ENCODE peak calls at places on chromosomes 11 and 22, in seven cellular contexts. One of them, this sample, is unnamed.
A peak's percentile ranks its signal among the peaks of the same experiment; 100 is the strongest.

GRCh38 chr22:31291716-31292644 is at the start of gene PIK3IP1:
- DNase-seq in cardiac muscle cell: peak; percentile 89
- DNase-seq in pancreas: peak; percentile 86
- DNase-seq in HepG2: peak; percentile 77
- DNase-seq in psoas muscle: peak; percentile 93
- DNase-seq in H1: peak; percentile 86
- DNase-seq in fibroblast of mammary gland: peak; percentile 87
- DNase-seq in this sample: peak; percentile 86

GRCh38 chr11:2102132-2102882 is 36.9 kb downstream of the IGF2 start:
- DNase-seq in cardiac muscle cell: no peak
- DNase-seq in pancreas: no peak
- DNase-seq in HepG2: peak; percentile 71
- DNase-seq in psoas muscle: peak; percentile 49
- DNase-seq in H1: no peak
- DNase-seq in fibroblast of mammary gland: no peak
- DNase-seq in this sample: no peak

GRCh38 chr11:94283678-94284077 is 20.7 kb upstream of the IZUMO1R start:
- DNase-seq in cardiac muscle cell: no peak
- DNase-seq in pancreas: no peak
- DNase-seq in HepG2: no peak
- DNase-seq in psoas muscle: no peak
- DNase-seq in H1: no peak
- DNase-seq in fibroblast of mammary gland: no peak
- DNase-seq in this sample: no peak

GRCh38 chr11:6736495-6737121 is 35.2 kb downstream of the OR2AG2 start:
- DNase-seq in cardiac muscle cell: no peak
- DNase-seq in pancreas: no peak
- DNase-seq in HepG2: no peak
- DNase-seq in psoas muscle: no peak
- DNase-seq in H1: no peak
- DNase-seq in fibroblast of mammary gland: peak; percentile 39
- DNase-seq in this sample: peak; percentile 29

GRCh38 chr11:48105096-48105990 is 111.3 kb upstream of the OR4B1 start:
- DNase-seq in cardiac muscle cell: no peak
- DNase-seq in pancreas: no peak
- DNase-seq in HepG2: no peak
- DNase-seq in psoas muscle: no peak
- DNase-seq in H1: no peak
- DNase-seq in fibroblast of mammary gland: no peak
- DNase-seq in this sample: no peak

GRCh38 chr11:12808519-12808918 is 134.3 kb downstream of the TEAD1 start:
- DNase-seq in cardiac muscle cell: no peak
- DNase-seq in pancreas: no peak
- DNase-seq in HepG2: no peak
- DNase-seq in psoas muscle: no peak
- DNase-seq in H1: no peak
- DNase-seq in fibroblast of mammary gland: peak; percentile 60
- DNase-seq in this sample: peak; percentile 75

GRCh38 chr11:95352733-95353346 is 121.8 kb upstream of the SESN3 start:
- DNase-seq in cardiac muscle cell: no peak
- DNase-seq in pancreas: no peak
- DNase-seq in HepG2: no peak
- DNase-seq in psoas muscle: no peak
- DNase-seq in H1: no peak
- DNase-seq in fibroblast of mammary gland: no peak
- DNase-seq in this sample: no peak

GRCh38 chr22:50498322-50498861 is 9.1 kb downstream of the LMF2 start:
- DNase-seq in cardiac muscle cell: peak; percentile 86
- DNase-seq in pancreas: peak; percentile 69
- DNase-seq in HepG2: peak; percentile 80
- DNase-seq in psoas muscle: no peak
- DNase-seq in H1: peak; percentile 87
- DNase-seq in fibroblast of mammary gland: peak; percentile 66
- DNase-seq in this sample: peak; percentile 56

GRCh38 chr11:8531982-8532381 is 62.0 kb downstream of the STK33 start:
- DNase-seq in cardiac muscle cell: no peak
- DNase-seq in pancreas: no peak
- DNase-seq in HepG2: no peak
- DNase-seq in psoas muscle: no peak
- DNase-seq in H1: no peak
- DNase-seq in fibroblast of mammary gland: no peak
- DNase-seq in this sample: no peak

GRCh38 chr11:68003846-68004550 is at the start of gene UNC93B1:
- DNase-seq in cardiac muscle cell: peak; percentile 76
- DNase-seq in pancreas: peak; percentile 94
- DNase-seq in HepG2: peak; percentile 80
- DNase-seq in psoas muscle: peak; percentile 95
- DNase-seq in H1: peak; percentile 84
- DNase-seq in fibroblast of mammary gland: peak; percentile 71
- DNase-seq in this sample: peak; percentile 77

GRCh38 chr11:122285021-122285420 is 169.0 kb upstream of the BLID start:
- DNase-seq in cardiac muscle cell: no peak
- DNase-seq in pancreas: no peak
- DNase-seq in HepG2: no peak
- DNase-seq in psoas muscle: no peak
- DNase-seq in H1: no peak
- DNase-seq in fibroblast of mammary gland: no peak
- DNase-seq in this sample: no peak

GRCh38 chr11:122287401-122287800 is 171.4 kb upstream of the BLID start:
- DNase-seq in cardiac muscle cell: no peak
- DNase-seq in pancreas: no peak
- DNase-seq in HepG2: no peak
- DNase-seq in psoas muscle: no peak
- DNase-seq in H1: no peak
- DNase-seq in fibroblast of mammary gland: no peak
- DNase-seq in this sample: no peak

DNA sequence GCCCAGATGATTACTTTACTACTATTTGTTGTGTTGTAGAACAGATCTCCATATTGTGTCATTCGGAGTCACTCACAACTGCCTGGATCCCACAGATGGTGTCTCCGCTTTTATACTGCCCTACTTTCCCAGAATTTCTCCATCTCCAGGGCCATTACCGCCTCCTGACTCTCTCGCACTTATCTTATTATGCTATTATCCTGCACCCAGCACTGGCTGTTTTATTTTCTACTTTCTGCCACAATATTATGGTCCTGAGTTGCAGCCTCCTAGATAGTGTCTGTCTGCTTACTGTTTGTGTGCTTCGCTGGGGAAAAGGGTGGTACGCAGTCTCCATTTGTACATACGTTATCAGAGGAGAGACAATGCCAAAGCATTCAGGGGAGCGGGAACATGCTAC is 169.4 kb upstream of the BLID start:
- DNase-seq in cardiac muscle cell: no peak
- DNase-seq in pancreas: no peak
- DNase-seq in HepG2: no peak
- DNase-seq in psoas muscle: no peak
- DNase-seq in H1: no peak
- DNase-seq in fibroblast of mammary gland: no peak
- DNase-seq in this sample: no peak
- TF ChIP-seq CTCF in cardiac muscle cell: no peak
- TF ChIP-seq CTCF in pancreas: no peak
- TF ChIP-seq CTCF in HepG2: no peak
- TF ChIP-seq CTCF in psoas muscle: no peak
- TF ChIP-seq CTCF in H1: no peak
- TF ChIP-seq CTCF in fibroblast of mammary gland: no peak
- TF ChIP-seq CTCF in this sample: no peak

DNA sequence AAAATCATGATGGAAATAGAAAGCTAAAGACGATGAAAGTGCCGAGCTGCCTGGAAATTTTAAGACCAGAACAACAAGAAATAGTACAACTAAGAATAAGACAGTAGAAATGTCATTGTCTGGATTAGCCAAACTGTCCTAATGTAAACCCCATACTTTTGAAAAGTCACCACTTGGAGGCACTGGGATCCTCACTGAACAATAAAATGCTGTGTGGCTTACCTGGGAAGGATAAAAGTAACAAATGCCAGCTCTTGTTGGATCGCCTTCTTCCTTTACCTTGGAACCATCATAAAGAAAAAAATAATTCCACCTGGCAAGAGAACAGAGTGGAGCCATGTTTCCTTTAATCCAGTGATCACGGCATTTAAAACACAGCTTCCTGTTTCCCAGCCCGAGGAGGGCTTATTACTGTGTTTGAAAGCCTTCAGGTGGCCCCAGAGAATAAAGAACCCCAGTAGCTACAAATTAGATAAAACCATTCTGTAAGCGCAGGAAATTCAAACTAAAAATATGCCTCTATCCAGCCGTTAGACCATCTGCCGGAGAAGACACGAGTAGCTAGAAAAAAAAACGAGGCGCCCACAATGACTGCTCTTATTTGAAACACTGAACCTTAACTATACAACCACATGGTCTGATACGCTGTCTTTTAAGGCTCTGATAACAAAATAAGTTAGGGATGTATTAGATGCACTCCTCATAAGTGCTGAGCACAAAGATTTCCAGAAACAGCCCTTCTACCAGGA is 4.4 kb downstream of the HPS4 start:
- DNase-seq in cardiac muscle cell: no peak
- DNase-seq in pancreas: no peak
- DNase-seq in HepG2: peak; percentile 31
- DNase-seq in psoas muscle: no peak
- DNase-seq in H1: no peak
- DNase-seq in fibroblast of mammary gland: no peak
- DNase-seq in this sample: no peak
- H3K4me3 ChIP-seq in cardiac muscle cell: no peak overlapping the region
- H3K4me3 ChIP-seq in pancreas: no peak overlapping the region
- H3K4me3 ChIP-seq in HepG2: peak overlapping the region; percentile 61
- H3K4me3 ChIP-seq in psoas muscle: peak overlapping the region; percentile 99
- H3K4me3 ChIP-seq in H1: peak overlapping the region; percentile 27
- H3K4me3 ChIP-seq in fibroblast of mammary gland: peak overlapping the region; percentile 31
- H3K4me3 ChIP-seq in this sample: no peak overlapping the region

DNA sequence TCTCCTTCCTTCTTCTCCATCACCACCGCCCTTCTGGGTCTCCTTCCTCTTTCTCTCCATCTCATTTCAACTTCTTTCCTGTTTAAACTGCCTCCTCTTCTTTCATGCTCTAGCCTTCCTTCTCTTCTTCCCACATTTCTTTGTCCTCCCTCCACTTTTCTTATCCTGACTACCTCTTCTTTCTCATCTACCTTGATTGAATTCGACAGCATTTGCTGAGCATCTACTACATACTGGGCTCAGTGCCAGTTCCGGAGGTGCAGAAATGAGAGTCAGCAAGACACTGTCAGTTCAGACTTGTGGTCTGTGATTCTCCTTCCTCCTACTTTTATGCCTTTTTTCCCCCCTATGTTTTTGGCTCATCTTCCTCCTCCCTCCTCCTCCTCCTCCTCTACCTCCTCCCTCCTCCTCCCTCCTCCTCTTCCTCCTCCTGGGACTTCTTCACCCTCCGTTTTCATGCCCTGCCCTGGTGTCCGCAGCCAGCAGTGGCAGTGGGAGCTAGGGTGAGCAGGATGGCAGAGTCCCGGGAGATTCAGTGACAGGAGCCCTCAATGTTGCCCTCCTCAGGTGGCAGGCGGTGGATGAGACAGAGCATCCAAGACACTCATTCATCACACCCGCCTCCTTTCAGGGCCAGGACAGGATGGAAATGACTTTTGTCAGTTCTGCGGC is 146.0 kb upstream of the SEZ6L start:
- DNase-seq in cardiac muscle cell: no peak
- DNase-seq in pancreas: no peak
- DNase-seq in HepG2: no peak
- DNase-seq in psoas muscle: no peak
- DNase-seq in H1: no peak
- DNase-seq in fibroblast of mammary gland: no peak
- DNase-seq in this sample: no peak
- TF ChIP-seq CTCF in cardiac muscle cell: no peak
- TF ChIP-seq CTCF in pancreas: no peak
- TF ChIP-seq CTCF in HepG2: no peak
- TF ChIP-seq CTCF in psoas muscle: no peak
- TF ChIP-seq CTCF in H1: peak; percentile 29
- TF ChIP-seq CTCF in fibroblast of mammary gland: no peak
- TF ChIP-seq CTCF in this sample: no peak

GRCh38 chr22:32870474-32870873 is 69.0 kb downstream of the TIMP3 start:
- DNase-seq in cardiac muscle cell: no peak
- DNase-seq in pancreas: no peak
- DNase-seq in HepG2: no peak
- DNase-seq in psoas muscle: no peak
- DNase-seq in H1: no peak
- DNase-seq in fibroblast of mammary gland: no peak
- DNase-seq in this sample: no peak
- H3K4me3 ChIP-seq in cardiac muscle cell: no peak overlapping the region
- H3K4me3 ChIP-seq in pancreas: no peak overlapping the region
- H3K4me3 ChIP-seq in HepG2: no peak overlapping the region
- H3K4me3 ChIP-seq in psoas muscle: no peak overlapping the region
- H3K4me3 ChIP-seq in H1: no peak overlapping the region
- H3K4me3 ChIP-seq in fibroblast of mammary gland: no peak overlapping the region
- H3K4me3 ChIP-seq in this sample: no peak overlapping the region

GRCh38 chr22:48938741-48939140 is 888.9 kb downstream of the BRD1 start:
- DNase-seq in cardiac muscle cell: no peak
- DNase-seq in pancreas: peak; percentile 26
- DNase-seq in HepG2: no peak
- DNase-seq in psoas muscle: no peak
- DNase-seq in H1: peak; percentile 11
- DNase-seq in fibroblast of mammary gland: no peak
- DNase-seq in this sample: no peak
- TF ChIP-seq CTCF in cardiac muscle cell: no peak
- TF ChIP-seq CTCF in pancreas: no peak
- TF ChIP-seq CTCF in HepG2: no peak
- TF ChIP-seq CTCF in psoas muscle: no peak
- TF ChIP-seq CTCF in H1: no peak
- TF ChIP-seq CTCF in fibroblast of mammary gland: no peak
- TF ChIP-seq CTCF in this sample: no peak

This sample was measured in astrocyte of the spinal cord.